ENCODE peak calls at places on chromosomes 3 and 15, in nine cellular contexts. One of them, this sample, is unnamed.

GRCh38 chr3:62615258-62615840 is 242.0 kb upstream of the FEZF2 start:
- DNase-seq in activated CD4-positive, CD25-positive, alpha-beta regulatory T cell: no peak
- DNase-seq in nucleus accumbens: no peak
- DNase-seq in CD4-positive, alpha-beta T cell: no peak
- DNase-seq in lower lobe of right lung: no peak
- DNase-seq in stomach: no peak
- DNase-seq in NCI-H526 treated with DMSO at 0.1 percent for 48 hours: no peak
- DNase-seq in HS-5: no peak
- DNase-seq in ACHN: no peak
- DNase-seq in this sample: no peak

GRCh38 chr3:99439892-99440291 is 198.5 kb upstream of the COL8A1 start:
- DNase-seq in lower lobe of right lung: no peak
- DNase-seq in nucleus accumbens: no peak
- DNase-seq in ACHN: no peak
- DNase-seq in activated CD4-positive, CD25-positive, alpha-beta regulatory T cell: no peak
- DNase-seq in NCI-H526 treated with DMSO at 0.1 percent for 48 hours: no peak
- DNase-seq in CD4-positive, alpha-beta T cell: no peak
- DNase-seq in stomach: no peak
- DNase-seq in HS-5: no peak
- DNase-seq in this sample: no peak

GRCh38 chr3:127069814-127070440 is 87.0 kb downstream of the PLXNA1 start:
- DNase-seq in HS-5: no peak
- DNase-seq in nucleus accumbens: no peak
- DNase-seq in ACHN: no peak
- DNase-seq in CD4-positive, alpha-beta T cell: no peak
- DNase-seq in lower lobe of right lung: peak
- DNase-seq in stomach: no peak
- DNase-seq in NCI-H526 treated with DMSO at 0.1 percent for 48 hours: no peak
- DNase-seq in activated CD4-positive, CD25-positive, alpha-beta regulatory T cell: no peak
- DNase-seq in this sample: no peak

GRCh38 chr3:41662288-41662687 is 299.6 kb downstream of the ULK4 start:
- DNase-seq in nucleus accumbens: no peak
- DNase-seq in CD4-positive, alpha-beta T cell: no peak
- DNase-seq in lower lobe of right lung: no peak
- DNase-seq in ACHN: no peak
- DNase-seq in activated CD4-positive, CD25-positive, alpha-beta regulatory T cell: no peak
- DNase-seq in stomach: no peak
- DNase-seq in HS-5: no peak
- DNase-seq in NCI-H526 treated with DMSO at 0.1 percent for 48 hours: no peak
- DNase-seq in this sample: no peak

GRCh38 chr15:100249096-100249815 is 92.5 kb downstream of the ADAMTS17 start:
- DNase-seq in stomach: peak
- DNase-seq in CD4-positive, alpha-beta T cell: no peak
- DNase-seq in HS-5: no peak
- DNase-seq in ACHN: no peak
- DNase-seq in activated CD4-positive, CD25-positive, alpha-beta regulatory T cell: no peak
- DNase-seq in NCI-H526 treated with DMSO at 0.1 percent for 48 hours: no peak
- DNase-seq in nucleus accumbens: no peak
- DNase-seq in lower lobe of right lung: no peak
- DNase-seq in this sample: no peak

GRCh38 chr3:74273091-74273490 is 341.4 kb downstream of the CNTN3 start:
- DNase-seq in HS-5: no peak
- DNase-seq in nucleus accumbens: no peak
- DNase-seq in CD4-positive, alpha-beta T cell: no peak
- DNase-seq in lower lobe of right lung: no peak
- DNase-seq in ACHN: no peak
- DNase-seq in stomach: no peak
- DNase-seq in NCI-H526 treated with DMSO at 0.1 percent for 48 hours: no peak
- DNase-seq in activated CD4-positive, CD25-positive, alpha-beta regulatory T cell: no peak
- DNase-seq in this sample: no peak

GRCh38 chr3:25863560-25863959 is 73.7 kb downstream of the OXSM start:
- DNase-seq in activated CD4-positive, CD25-positive, alpha-beta regulatory T cell: no peak
- DNase-seq in stomach: no peak
- DNase-seq in nucleus accumbens: no peak
- DNase-seq in ACHN: no peak
- DNase-seq in HS-5: no peak
- DNase-seq in CD4-positive, alpha-beta T cell: no peak
- DNase-seq in NCI-H526 treated with DMSO at 0.1 percent for 48 hours: no peak
- DNase-seq in lower lobe of right lung: no peak
- DNase-seq in this sample: peak

GRCh38 chr15:80512729-80513670 is 108.8 kb downstream of the ARNT2 start:
- DNase-seq in CD4-positive, alpha-beta T cell: no peak
- DNase-seq in ACHN: peak
- DNase-seq in NCI-H526 treated with DMSO at 0.1 percent for 48 hours: peak
- DNase-seq in HS-5: no peak
- DNase-seq in stomach: no peak
- DNase-seq in activated CD4-positive, CD25-positive, alpha-beta regulatory T cell: no peak
- DNase-seq in lower lobe of right lung: no peak
- DNase-seq in nucleus accumbens: no peak
- DNase-seq in this sample: no peak

GRCh38 chr15:60580650-60581415 is 101.9 kb upstream of the ICE2 start:
- DNase-seq in ACHN: no peak
- DNase-seq in HS-5: no peak
- DNase-seq in activated CD4-positive, CD25-positive, alpha-beta regulatory T cell: no peak
- DNase-seq in lower lobe of right lung: no peak
- DNase-seq in CD4-positive, alpha-beta T cell: no peak
- DNase-seq in nucleus accumbens: no peak
- DNase-seq in stomach: no peak
- DNase-seq in NCI-H526 treated with DMSO at 0.1 percent for 48 hours: no peak
- DNase-seq in this sample: no peak

GRCh38 chr15:70375006-70375409 is 277.3 kb upstream of the TLE3 start:
- DNase-seq in HS-5: no peak
- DNase-seq in lower lobe of right lung: no peak
- DNase-seq in nucleus accumbens: no peak
- DNase-seq in activated CD4-positive, CD25-positive, alpha-beta regulatory T cell: no peak
- DNase-seq in CD4-positive, alpha-beta T cell: no peak
- DNase-seq in ACHN: peak
- DNase-seq in stomach: no peak
- DNase-seq in NCI-H526 treated with DMSO at 0.1 percent for 48 hours: no peak
- DNase-seq in this sample: no peak

This sample was measured in SJCRH30.